ENCODE peak calls at places on chromosomes 6 and 20, in eight cellular contexts. E is activated T-helper 1 cell treated with anti-CD3 and anti-CD28 coated beads, Interleukin-2, amount 50 U/mL, for 16 hours; N is neural progenitor cell; D is activated T-cell treated with anti-CD3 and anti-CD28 coated beads for 24 hours; C is HCT116; Y is GM12878; Q is LHCN-M2; I is activated CD8-positive, alpha-beta memory T cell treated with anti-CD3 and anti-CD28 coated beads for 1 hour. V is an unnamed sample.

GRCh38 chr20:4449977-4450715 is 271.6 kb upstream of the PRND start:
- DNase-seq in E (no peak), N (no peak), D (no peak), C (peak; percentile 13), Y (no peak), Q (no peak), I (no peak), V (no peak)

GRCh38 chr6:41442800-41443501 is 103.2 kb upstream of the FOXP4 start:
- DNase-seq in E (no peak), N (peak; percentile 89), D (no peak), C (no peak), Y (no peak), Q (no peak), I (no peak), V (peak; percentile 67)

GRCh38 chr6:227074-227782 is 65.1 kb upstream of the DUSP22 start:
- DNase-seq in E (no peak), N (no peak), D (no peak), C (no peak), Y (peak; percentile 95), Q (peak; percentile 70), I (no peak), V (no peak)

GRCh38 chr6:15368186-15368585 is 122.3 kb downstream of the JARID2 start:
- DNase-seq in E (no peak), N (no peak), D (no peak), C (no peak), Y (no peak), Q (no peak), I (no peak), V (no peak)

GRCh38 chr20:11261533-11262000 is 587.8 kb upstream of the JAG1 start:
- DNase-seq in E (no peak), N (no peak), D (no peak), C (no peak), Y (peak; percentile 38), Q (peak; percentile 86), I (no peak), V (no peak)

GRCh38 chr20:21509597-21510331 is 4.1 kb downstream of the NKX2-2 start:
- DNase-seq in E (no peak), N (peak; percentile 75), D (no peak), C (no peak), Y (no peak), Q (peak; percentile 66), I (no peak), V (no peak)

GRCh38 chr6:48813821-48814220 is 649.2 kb downstream of the MMUT start:
- DNase-seq in E (no peak), N (no peak), D (no peak), C (no peak), Y (no peak), Q (no peak), I (no peak), V (no peak)

GRCh38 chr6:87902383-87902782 is 145.3 kb upstream of the SPACA1 start:
- DNase-seq in E (no peak), N (no peak), D (no peak), C (no peak), Y (no peak), Q (no peak), I (no peak), V (no peak)

GRCh38 chr6:142839686-142840040 is 105.3 kb downstream of the HIVEP2 start:
- DNase-seq in E (no peak), N (no peak), D (no peak), C (no peak), Y (no peak), Q (peak; percentile 43), I (no peak), V (no peak)

V was measured in left ventricle myocardium superior.